ENCODE peak calls at places on chromosomes 4 and X, in six cellular contexts. M is NCI-H2081; Y is M059J; O is iPS DF 19.7; R is WTC11; E is stimulated activated CD8-positive, alpha-beta memory T cell treated with anti-CD3 and anti-CD28 coated beads, Interleukin-15, amount 100 ng/mL, for 1 hour. W is an unnamed sample.

GRCh38 chrX:2785538-2785937 is 33.7 kb downstream of the XG start:
- DNase-seq in E (no peak), O (no peak), Y (no peak), R (no peak), M (no peak), W (no peak)

GRCh38 chr4:94126669-94127068 is 81.0 kb upstream of the SMARCAD1 start:
- DNase-seq in Y (no peak), E (no peak), O (no peak), R (no peak), M (no peak), W (no peak)

GRCh38 chrX:136731207-136731782 is 49.4 kb downstream of the ARHGEF6 start:
- DNase-seq in R (no peak), M (no peak), E (no peak), Y (no peak), O (no peak), W (no peak)

GRCh38 chrX:97895751-97896150 is 1012.0 kb downstream of the RPA4 start:
- DNase-seq in Y (peak), E (no peak), M (no peak), O (no peak), R (no peak), W (no peak)

GRCh38 chr4:109218288-109218687 is 84.2 kb downstream of the COL25A1 start:
- DNase-seq in E (no peak), M (no peak), Y (no peak), R (no peak), O (no peak), W (no peak)

GRCh38 chr4:37389967-37390580 is 145.5 kb downstream of the NWD2 start:
- DNase-seq in R (peak), O (no peak), E (no peak), Y (peak), M (peak), W (no peak)

GRCh38 chr4:76738081-76738931 is 159.6 kb downstream of the SOWAHB start:
- DNase-seq in M (no peak), R (no peak), O (no peak), E (no peak), Y (peak), W (no peak)

GRCh38 chr4:146978641-146979040 is 33.0 kb upstream of the TTC29 start:
- DNase-seq in R (no peak), E (no peak), O (no peak), M (no peak), Y (peak), W (no peak)

GRCh38 chrX:17547658-17548057 is 172.7 kb downstream of the NHS start:
- DNase-seq in M (no peak), O (no peak), E (no peak), R (no peak), Y (peak), W (no peak)

GRCh38 chrX:43618376-43619205 is 37.5 kb upstream of the MAOA start:
- DNase-seq in Y (peak), M (no peak), R (peak), O (peak), E (no peak), W (no peak)

GRCh38 chr4:30714408-30715031 is 5.6 kb upstream of the PCDH7 start:
- DNase-seq in M (peak), O (no peak), E (no peak), R (peak), Y (peak), W (no peak)

GRCh38 chrX:50100188-50100587 is 100.6 kb downstream of the AKAP4 start:
- DNase-seq in R (no peak), Y (no peak), E (no peak), M (no peak), O (no peak), W (no peak)

GRCh38 chr4:74033721-74034120 is 4.8 kb downstream of the CXCL3 start:
- DNase-seq in Y (peak), O (no peak), E (no peak), M (no peak), R (no peak), W (no peak)

GRCh38 chr4:112916868-112917267 is 132.6 kb upstream of the ANK2 start:
- DNase-seq in O (no peak), Y (peak), E (no peak), M (no peak), R (no peak), W (no peak)

GRCh38 chr4:181838253-181838652 is 404.9 kb upstream of the TENM3 start:
- DNase-seq in R (no peak), O (no peak), E (no peak), Y (no peak), M (no peak), W (no peak)

GRCh38 chrX:39848243-39848642 is 249.5 kb downstream of the BCOR start:
- DNase-seq in M (no peak), E (no peak), O (no peak), Y (peak), R (no peak), W (no peak)